ENCODE peak calls at places on chromosomes 7 and 10, in six cellular contexts. M is CD4-positive, alpha-beta T cell; A is right atrium auricular region; L is keratinocyte; R is AG04450; T is PC-3. Q is an unnamed sample.

GRCh38 chr7:12888727-12889126 is 201.3 kb downstream of the ARL4A start:
- DNase-seq in M (no peak), A (no peak), L (no peak), R (peak; percentile 6), T (no peak), Q (no peak)

GRCh38 chr7:36870625-36871354 is 146.5 kb upstream of the AOAH start:
- DNase-seq in M (no peak), A (no peak), L (no peak), R (no peak), T (no peak), Q (no peak)

GRCh38 chr7:105808703-105809590 is 67.5 kb downstream of the ATXN7L1 start:
- DNase-seq in M (peak; percentile 67), A (no peak), L (peak; percentile 69), R (peak; percentile 21), T (peak; percentile 85), Q (peak; percentile 91)

GRCh38 chr7:64431838-64432237 is 118.1 kb downstream of the ZNF736 start:
- DNase-seq in M (no peak), A (no peak), L (no peak), R (no peak), T (no peak), Q (no peak)

GRCh38 chr10:15370212-15370740 is 813 bp downstream of the FAM171A1 start:
- DNase-seq in M (peak; percentile 39), A (no peak), L (no peak), R (no peak), T (no peak), Q (no peak)

GRCh38 chr7:297611-298374 is 7.8 kb downstream of the FOXL3 start:
- DNase-seq in M (peak; percentile 23), A (no peak), L (no peak), R (no peak), T (no peak), Q (no peak)

GRCh38 chr7:135510603-135511183 is 791 bp upstream of the CNOT4 start:
- DNase-seq in M (no peak), A (no peak), L (no peak), R (no peak), T (peak; percentile 38), Q (no peak)

GRCh38 chr7:13155188-13155587 is 467.8 kb downstream of the ARL4A start:
- DNase-seq in M (no peak), A (no peak), L (no peak), R (no peak), T (no peak), Q (no peak)

GRCh38 chr10:116687633-116688032 is 54.7 kb downstream of the HSPA12A start:
- DNase-seq in M (no peak), A (no peak), L (no peak), R (no peak), T (no peak), Q (no peak)

GRCh38 chr7:23018747-23019146 is 4.8 kb upstream of the HYCC1 start:
- DNase-seq in M (no peak), A (no peak), L (no peak), R (no peak), T (no peak), Q (no peak)

GRCh38 chr7:6015917-6016652 is 7.0 kb downstream of the AIMP2 start:
- DNase-seq in M (no peak), A (peak; percentile 68), L (no peak), R (peak; percentile 90), T (no peak), Q (no peak)

GRCh38 chr7:131021902-131022301 is 287.9 kb upstream of the KLF14 start:
- DNase-seq in M (no peak), A (no peak), L (no peak), R (no peak), T (no peak), Q (no peak)

GRCh38 chr10:132712291-132712690 is 73.7 kb downstream of the NKX6-2 start:
- DNase-seq in M (no peak), A (no peak), L (no peak), R (no peak), T (no peak), Q (no peak)

GRCh38 chr7:153381275-153382119 is 621.9 kb downstream of the ACTR3B start:
- DNase-seq in M (no peak), A (peak; percentile 47), L (no peak), R (no peak), T (peak; percentile 31), Q (no peak)

GRCh38 chr7:1844336-1844955 is 174.4 kb downstream of the ELFN1 start:
- DNase-seq in M (no peak), A (no peak), L (no peak), R (no peak), T (no peak), Q (no peak)

GRCh38 chr10:12727832-12728215 is 273.7 kb downstream of the CCDC3 start:
- DNase-seq in M (no peak), A (no peak), L (no peak), R (no peak), T (no peak), Q (no peak)

GRCh38 chr10:59633063-59633462 is 76.6 kb downstream of the SLC16A9 start:
- DNase-seq in M (no peak), A (no peak), L (no peak), R (no peak), T (no peak), Q (no peak)

GRCh38 chr7:50662996-50663395 is 97.8 kb upstream of the DDC start:
- DNase-seq in M (no peak), A (no peak), L (no peak), R (no peak), T (no peak), Q (no peak)

GRCh38 chr7:136062625-136063336 is 85.6 kb upstream of the MTPN start:
- DNase-seq in M (no peak), A (no peak), L (no peak), R (no peak), T (no peak), Q (no peak)

GRCh38 chr7:19145429-19146201 is 394 bp upstream of the FERD3L start:
- DNase-seq in M (no peak), A (no peak), L (no peak), R (no peak), T (no peak), Q (no peak)

GRCh38 chr10:121558246-121558645 is 40.0 kb downstream of the FGFR2 start:
- DNase-seq in M (no peak), A (no peak), L (no peak), R (no peak), T (no peak), Q (no peak)

GRCh38 chr10:61786728-61787127 is 114.8 kb upstream of the ARID5B start:
- DNase-seq in M (no peak), A (no peak), L (no peak), R (no peak), T (peak; percentile 93), Q (no peak)

GRCh38 chr7:133775201-133775600 is 351.9 kb upstream of the LRGUK start:
- DNase-seq in M (no peak), A (no peak), L (no peak), R (no peak), T (no peak), Q (no peak)

GRCh38 chr7:111780527-111780926 is 218.2 kb upstream of the IMMP2L start:
- DNase-seq in M (no peak), A (no peak), L (no peak), R (no peak), T (no peak), Q (no peak)

GRCh38 chr7:139720705-139721231 is 57.0 kb downstream of the HIPK2 start:
- DNase-seq in M (no peak), A (no peak), L (no peak), R (no peak), T (peak; percentile 81), Q (no peak)

GRCh38 chr10:61608255-61609040 is 54.3 kb upstream of the CABCOCO1 start:
- DNase-seq in M (no peak), A (no peak), L (no peak), R (no peak), T (no peak), Q (no peak)

GRCh38 chr10:101777085-101777856 is 1.4 kb upstream of the FGF8 start:
- DNase-seq in M (no peak), A (no peak), L (no peak), R (no peak), T (no peak), Q (no peak)

GRCh38 chr10:94328613-94329012 is 34.1 kb downstream of the NOC3L start:
- DNase-seq in M (no peak), A (no peak), L (no peak), R (no peak), T (no peak), Q (no peak)

GRCh38 chr7:81433196-81433595 is 336.7 kb downstream of the HGF start:
- DNase-seq in M (no peak), A (no peak), L (no peak), R (no peak), T (no peak), Q (no peak)

GRCh38 chr10:50420166-50420565 is 168.8 kb upstream of the ASAH2 start:
- DNase-seq in M (no peak), A (no peak), L (no peak), R (no peak), T (no peak), Q (no peak)

GRCh38 chr10:69612760-69613159 is 17.3 kb upstream of the FAM241B start:
- DNase-seq in M (no peak), A (no peak), L (no peak), R (no peak), T (no peak), Q (no peak)

GRCh38 chr7:29806131-29806792 is at the start of gene WIPF3:
- DNase-seq in M (no peak), A (no peak), L (no peak), R (no peak), T (peak; percentile 40), Q (no peak)

GRCh38 chr7:128408709-128409434 is 910 bp downstream of the IMPDH1 start:
- DNase-seq in M (no peak), A (peak; percentile 63), L (no peak), R (no peak), T (no peak), Q (no peak)

GRCh38 chr10:88233870-88234269 is 349.2 kb downstream of the RNLS start:
- DNase-seq in M (no peak), A (no peak), L (no peak), R (no peak), T (no peak), Q (no peak)
- H3K27ac ChIP-seq in M (no peak overlapping the region), A (peak overlapping the region; percentile 11), L (no peak overlapping the region), R (no peak overlapping the region), T (no peak overlapping the region), Q (no peak overlapping the region)

DNA sequence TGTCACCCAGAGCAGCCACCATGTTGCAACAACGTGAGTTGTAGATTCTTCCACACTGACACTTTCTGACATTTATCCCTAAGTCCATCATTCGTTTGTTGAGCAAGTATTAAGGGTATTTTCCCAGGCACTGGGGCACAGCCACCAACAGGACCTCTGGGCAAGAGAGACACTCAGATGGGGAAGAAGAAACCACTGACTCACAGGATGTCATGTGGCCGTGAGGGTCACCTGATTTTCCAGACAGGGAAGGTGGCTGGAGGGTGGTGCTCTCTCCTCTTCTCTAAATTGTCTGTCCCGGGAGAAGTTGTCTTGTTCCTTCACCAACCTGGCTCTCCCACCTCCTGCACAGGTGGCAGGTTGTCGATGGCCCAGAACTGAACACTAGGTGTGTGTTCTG is 51.7 kb upstream of the PPIF start:
- DNase-seq in M (no peak), A (no peak), L (no peak), R (no peak), T (peak; percentile 73), Q (no peak)
- H3K27ac ChIP-seq in M (no peak overlapping the region), A (no peak overlapping the region), L (no peak overlapping the region), R (no peak overlapping the region), T (no peak overlapping the region), Q (peak overlapping the region; percentile 63)

GRCh38 chr7:85006754-85007153 is 180.1 kb downstream of the SEMA3D start:
- DNase-seq in M (no peak), A (no peak), L (no peak), R (no peak), T (peak; percentile 51), Q (no peak)
- H3K27ac ChIP-seq in M (no peak overlapping the region), A (no peak overlapping the region), L (no peak overlapping the region), R (no peak overlapping the region), T (no peak overlapping the region), Q (no peak overlapping the region)

GRCh38 chr10:29533046-29533445 is 101.7 kb downstream of the SVIL start:
- DNase-seq in M (no peak), A (no peak), L (no peak), R (no peak), T (no peak), Q (no peak)
- H3K27ac ChIP-seq in M (no peak overlapping the region), A (peak overlapping the region; percentile 46), L (no peak overlapping the region), R (no peak overlapping the region), T (no peak overlapping the region), Q (no peak overlapping the region)